ENCODE peak calls at places on chromosomes 7 and 10, in five cellular contexts. One of them, this sample, is unnamed.

GRCh38 chr7:65287023-65287422 is 86.6 kb upstream of the ZNF92 start:
- DNase-seq in HepG2: no peak
- DNase-seq in K562: no peak
- DNase-seq in H1: no peak
- DNase-seq in GM12878: no peak
- DNase-seq in this sample: no peak

GRCh38 chr7:138023618-138024333 is 21.9 kb upstream of the CREB3L2 start:
- DNase-seq in HepG2: no peak
- DNase-seq in K562: no peak
- DNase-seq in H1: no peak
- DNase-seq in GM12878: peak; percentile 61
- DNase-seq in this sample: no peak

GRCh38 chr7:15938153-15938552 is 251.7 kb upstream of the MEOX2 start:
- DNase-seq in HepG2: no peak
- DNase-seq in K562: no peak
- DNase-seq in H1: no peak
- DNase-seq in GM12878: no peak
- DNase-seq in this sample: no peak

GRCh38 chr7:152202056-152202455 is 176.6 kb downstream of the GALNT11 start:
- DNase-seq in HepG2: no peak
- DNase-seq in K562: no peak
- DNase-seq in H1: no peak
- DNase-seq in GM12878: no peak
- DNase-seq in this sample: no peak

GRCh38 chr7:52862321-52862720 is 173.1 kb upstream of the POM121L12 start:
- DNase-seq in HepG2: no peak
- DNase-seq in K562: no peak
- DNase-seq in H1: no peak
- DNase-seq in GM12878: no peak
- DNase-seq in this sample: no peak

GRCh38 chr7:22725585-22725984 is 1.4 kb upstream of the IL6 start:
- DNase-seq in HepG2: peak; percentile 47
- DNase-seq in K562: peak; percentile 58
- DNase-seq in H1: no peak
- DNase-seq in GM12878: no peak
- DNase-seq in this sample: peak; percentile 27

GRCh38 chr7:111763221-111763791 is 201.0 kb upstream of the IMMP2L start:
- DNase-seq in HepG2: peak; percentile 42
- DNase-seq in K562: no peak
- DNase-seq in H1: no peak
- DNase-seq in GM12878: no peak
- DNase-seq in this sample: peak; percentile 57

GRCh38 chr7:55538538-55538937 is 33.8 kb downstream of the VOPP1 start:
- DNase-seq in HepG2: no peak
- DNase-seq in K562: no peak
- DNase-seq in H1: no peak
- DNase-seq in GM12878: no peak
- DNase-seq in this sample: no peak

GRCh38 chr10:69375307-69376151 is 41.2 kb downstream of the TACR2 start:
- DNase-seq in HepG2: no peak
- DNase-seq in K562: peak; percentile 59
- DNase-seq in H1: peak; percentile 39
- DNase-seq in GM12878: no peak
- DNase-seq in this sample: no peak

GRCh38 chr7:7698930-7699329 is 19.5 kb downstream of the RPA3 start:
- DNase-seq in HepG2: no peak
- DNase-seq in K562: no peak
- DNase-seq in H1: no peak
- DNase-seq in GM12878: no peak
- DNase-seq in this sample: no peak

GRCh38 chr7:132492841-132493445 is 83.3 kb downstream of the PLXNA4 start:
- DNase-seq in HepG2: no peak
- DNase-seq in K562: no peak
- DNase-seq in H1: no peak
- DNase-seq in GM12878: no peak
- DNase-seq in this sample: no peak

GRCh38 chr7:106277976-106278375 is 6.8 kb downstream of the NAMPT start:
- DNase-seq in HepG2: no peak
- DNase-seq in K562: no peak
- DNase-seq in H1: no peak
- DNase-seq in GM12878: no peak
- DNase-seq in this sample: no peak

GRCh38 chr10:14071956-14072355 is 258.8 kb downstream of the FRMD4A start:
- DNase-seq in HepG2: no peak
- DNase-seq in K562: no peak
- DNase-seq in H1: no peak
- DNase-seq in GM12878: no peak
- DNase-seq in this sample: no peak

GRCh38 chr10:14072541-14072940 is 258.2 kb downstream of the FRMD4A start:
- DNase-seq in HepG2: no peak
- DNase-seq in K562: no peak
- DNase-seq in H1: no peak
- DNase-seq in GM12878: no peak
- DNase-seq in this sample: no peak

GRCh38 chr10:14068851-14069250 is 261.9 kb downstream of the FRMD4A start:
- DNase-seq in HepG2: no peak
- DNase-seq in K562: no peak
- DNase-seq in H1: no peak
- DNase-seq in GM12878: no peak
- DNase-seq in this sample: no peak

DNA sequence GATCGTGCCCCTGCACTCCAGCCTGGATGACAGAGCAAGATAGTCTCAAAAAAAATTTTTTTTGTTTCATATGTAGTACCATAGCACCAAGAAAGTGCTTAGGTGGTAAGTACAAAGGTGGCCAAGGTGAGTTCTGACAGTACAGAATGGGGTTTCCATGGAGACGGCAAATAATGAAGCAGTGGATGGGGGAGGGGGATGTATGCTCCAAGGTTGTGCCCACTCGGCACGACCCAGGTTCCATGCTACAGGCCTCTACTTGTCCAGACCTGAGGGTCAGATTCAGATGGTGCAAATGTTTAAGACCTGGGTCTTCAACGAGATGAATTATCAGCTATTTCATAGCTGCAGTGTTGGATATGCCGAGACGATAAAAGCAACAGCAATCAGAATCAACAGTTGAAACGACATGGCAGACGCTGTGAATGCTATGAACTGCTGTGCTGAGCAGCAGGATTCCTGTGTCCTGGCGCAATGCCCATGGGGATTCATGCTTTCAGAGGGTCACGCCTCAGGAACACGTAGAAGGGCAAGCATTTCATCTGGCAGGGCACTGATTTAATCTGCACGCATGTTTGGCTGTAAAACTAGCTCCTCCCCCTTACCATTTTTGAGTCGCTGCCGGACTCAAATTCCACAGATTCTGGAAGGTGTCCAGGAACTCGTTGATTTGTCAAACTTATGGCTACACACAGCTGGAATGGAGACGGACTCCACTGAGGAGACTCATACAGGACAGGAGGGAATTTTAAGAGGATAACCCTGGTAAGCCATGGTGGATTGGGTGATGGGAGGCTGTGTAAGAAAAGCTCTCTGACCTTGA is 256.5 kb downstream of the FRMD4A start:
- DNase-seq in HepG2: peak; percentile 27
- DNase-seq in K562: no peak
- DNase-seq in H1: no peak
- DNase-seq in GM12878: no peak
- DNase-seq in this sample: peak; percentile 15
- TF ChIP-seq SRF in HepG2: no peak
- TF ChIP-seq SRF in K562: no peak
- TF ChIP-seq SRF in H1: no peak
- TF ChIP-seq SRF in GM12878: no peak
- TF ChIP-seq SRF in this sample: no peak

DNA sequence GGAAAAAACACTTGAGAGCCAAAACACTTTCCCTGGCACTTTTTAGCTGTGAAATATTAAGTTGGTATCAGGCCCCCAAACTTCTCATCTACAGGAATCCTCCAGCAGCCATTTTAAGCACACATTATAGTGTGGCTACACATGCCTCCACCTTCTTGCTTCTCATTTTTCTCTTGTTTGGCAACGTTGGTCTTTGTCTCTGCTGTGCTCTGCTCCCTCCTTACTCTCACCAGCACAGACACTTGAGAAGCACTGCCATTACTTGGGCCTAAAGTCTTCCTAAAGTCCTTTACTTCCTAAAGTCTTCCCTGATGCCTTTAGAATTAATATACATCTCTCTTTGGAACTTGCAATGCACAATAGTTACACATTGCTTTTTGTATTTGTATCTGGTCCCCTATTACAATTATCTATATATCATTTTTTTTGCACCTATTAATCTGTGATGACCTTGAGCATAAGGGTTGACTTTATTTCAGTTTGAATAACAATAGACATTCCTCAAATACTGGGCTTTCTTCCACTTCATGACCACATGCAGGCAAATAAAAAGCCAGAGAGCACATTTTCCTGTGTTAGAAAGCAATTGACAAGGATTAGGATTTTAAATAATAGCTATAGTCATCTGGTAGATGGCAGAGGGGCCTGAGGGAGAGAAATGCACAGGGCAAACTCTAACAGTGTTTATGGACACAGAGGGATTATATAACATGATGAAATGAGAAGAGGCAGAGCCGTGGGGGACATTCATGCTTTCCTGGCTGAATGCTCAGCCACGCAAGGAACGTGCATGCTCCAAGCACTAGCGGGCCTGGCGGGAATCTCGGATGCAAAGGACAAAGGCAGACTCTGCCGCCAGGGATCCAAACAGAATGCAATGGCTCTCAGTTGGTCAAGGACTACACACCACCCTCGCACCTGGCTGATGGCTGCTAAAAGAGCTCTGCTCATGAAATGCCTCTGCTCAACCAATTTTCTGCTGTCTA is 99.3 kb downstream of the CDC14C start:
- DNase-seq in HepG2: no peak
- DNase-seq in K562: no peak
- DNase-seq in H1: no peak
- DNase-seq in GM12878: no peak
- DNase-seq in this sample: no peak
- TF ChIP-seq SRF in HepG2: no peak
- TF ChIP-seq SRF in K562: no peak
- TF ChIP-seq SRF in H1: no peak
- TF ChIP-seq SRF in GM12878: no peak
- TF ChIP-seq SRF in this sample: no peak

GRCh38 chr10:53786236-53786635 is 1013.7 kb upstream of the MBL2 start:
- DNase-seq in HepG2: peak; percentile 2
- DNase-seq in K562: peak; percentile 6
- DNase-seq in H1: no peak
- DNase-seq in GM12878: no peak
- DNase-seq in this sample: no peak
- TF ChIP-seq SRF in HepG2: no peak
- TF ChIP-seq SRF in K562: no peak
- TF ChIP-seq SRF in H1: no peak
- TF ChIP-seq SRF in GM12878: no peak
- TF ChIP-seq SRF in this sample: no peak

GRCh38 chr7:107606303-107606702 is 26.3 kb downstream of the BCAP29 start:
- DNase-seq in HepG2: no peak
- DNase-seq in K562: no peak
- DNase-seq in H1: no peak
- DNase-seq in GM12878: no peak
- DNase-seq in this sample: no peak

GRCh38 chr7:107609861-107610260 is 29.8 kb downstream of the BCAP29 start:
- DNase-seq in HepG2: no peak
- DNase-seq in K562: no peak
- DNase-seq in H1: no peak
- DNase-seq in GM12878: no peak
- DNase-seq in this sample: no peak

GRCh38 chr7:107600816-107601215 is 20.8 kb downstream of the BCAP29 start:
- DNase-seq in HepG2: no peak
- DNase-seq in K562: no peak
- DNase-seq in H1: no peak
- DNase-seq in GM12878: no peak
- DNase-seq in this sample: no peak

GRCh38 chr7:107610353-107610752 is 30.3 kb downstream of the BCAP29 start:
- DNase-seq in HepG2: no peak
- DNase-seq in K562: no peak
- DNase-seq in H1: no peak
- DNase-seq in GM12878: no peak
- DNase-seq in this sample: no peak

DNA sequence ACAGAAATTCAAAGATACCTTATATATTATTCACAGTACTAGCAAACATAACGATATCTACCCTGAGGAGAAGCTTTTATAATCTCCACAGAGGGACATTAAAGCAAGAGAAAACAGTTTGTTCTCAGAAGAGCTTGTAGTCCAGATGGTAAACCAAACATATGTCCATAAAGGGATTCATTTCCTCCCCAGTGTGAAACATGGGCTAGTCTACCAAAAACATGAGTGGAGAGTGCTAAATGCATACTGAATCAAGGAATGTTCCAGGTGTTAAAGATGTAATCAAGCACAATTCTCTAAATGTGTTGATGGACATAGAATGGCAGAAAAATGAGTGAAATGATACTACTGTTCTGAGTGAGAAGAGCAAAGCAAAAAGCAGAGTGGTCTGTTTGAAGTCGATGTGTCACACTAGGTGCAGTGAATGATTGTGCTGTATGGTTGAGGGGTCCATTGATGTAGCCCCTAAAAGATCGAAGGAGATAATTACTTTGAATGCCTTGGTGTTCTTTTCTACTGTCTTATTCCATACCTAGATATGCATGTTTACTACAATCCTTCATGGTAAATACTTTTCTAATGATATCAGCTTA is 25.3 kb downstream of the BCAP29 start:
- DNase-seq in HepG2: no peak
- DNase-seq in K562: no peak
- DNase-seq in H1: no peak
- DNase-seq in GM12878: no peak
- DNase-seq in this sample: no peak
- TF ChIP-seq SRF in HepG2: no peak
- TF ChIP-seq SRF in K562: no peak
- TF ChIP-seq SRF in H1: no peak
- TF ChIP-seq SRF in GM12878: no peak
- TF ChIP-seq SRF in this sample: no peak

DNA sequence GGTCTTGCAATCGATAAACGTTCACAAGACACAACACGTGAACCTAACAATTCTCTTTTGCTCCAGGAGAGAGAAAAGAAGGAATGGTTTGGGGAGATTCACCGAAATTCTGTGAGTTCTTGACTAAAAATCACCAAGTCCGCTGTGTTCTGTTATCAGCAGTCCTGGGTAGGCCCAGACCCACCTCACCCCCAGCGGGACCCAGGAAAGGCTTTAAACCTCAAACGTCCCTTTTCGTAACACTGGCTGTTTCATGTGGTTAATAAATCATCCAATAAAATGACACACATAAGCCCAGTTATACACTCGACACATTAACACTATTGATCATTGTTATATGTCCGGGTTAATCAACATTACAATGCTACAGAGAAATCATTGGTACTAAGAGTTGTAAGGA is 25.2 kb downstream of the DIP2C start:
- DNase-seq in HepG2: no peak
- DNase-seq in K562: no peak
- DNase-seq in H1: no peak
- DNase-seq in GM12878: no peak
- DNase-seq in this sample: no peak
- TF ChIP-seq SRF in HepG2: no peak
- TF ChIP-seq SRF in K562: no peak
- TF ChIP-seq SRF in H1: no peak
- TF ChIP-seq SRF in GM12878: no peak
- TF ChIP-seq SRF in this sample: no peak

GRCh38 chr7:148256433-148256832 is 334.1 kb upstream of the C7orf33 start:
- DNase-seq in HepG2: no peak
- DNase-seq in K562: no peak
- DNase-seq in H1: no peak
- DNase-seq in GM12878: no peak
- DNase-seq in this sample: no peak
- TF ChIP-seq SRF in HepG2: no peak
- TF ChIP-seq SRF in K562: no peak
- TF ChIP-seq SRF in H1: no peak
- TF ChIP-seq SRF in GM12878: no peak
- TF ChIP-seq SRF in this sample: no peak

GRCh38 chr10:104255244-104255981 is 721 bp downstream of the GSTO1 start:
- DNase-seq in HepG2: peak; percentile 82
- DNase-seq in K562: no peak
- DNase-seq in H1: no peak
- DNase-seq in GM12878: no peak
- DNase-seq in this sample: no peak
- TF ChIP-seq SRF in HepG2: no peak
- TF ChIP-seq SRF in K562: no peak
- TF ChIP-seq SRF in H1: no peak
- TF ChIP-seq SRF in GM12878: no peak
- TF ChIP-seq SRF in this sample: no peak

This sample was measured in HCT116.